ENCODE peak calls at places on chromosomes 7 and 10, in six cellular contexts. T is OCI-LY7, Z is astrocyte of the spinal cord, U is epithelial cell of esophagus, L is endothelial cell of umbilical vein, N is tibial artery. C is an unnamed sample.

GRCh38 chr7:111210996-111211395 is 120.1 kb downstream of the LRRN3 start:
- DNase-seq in T (no peak), Z (peak; percentile 58), U (no peak), L (peak; percentile 70), N (no peak), C (no peak)

GRCh38 chr7:92226981-92227380 is 18.7 kb downstream of the KRIT1 start:
- DNase-seq in T (no peak), Z (no peak), U (no peak), L (no peak), N (no peak), C (no peak)

GRCh38 chr7:37342665-37343471 is 105.8 kb downstream of the ELMO1 start:
- DNase-seq in T (peak; percentile 89), Z (no peak), U (no peak), L (peak; percentile 37), N (no peak), C (no peak)

GRCh38 chr10:24418532-24418931 is 209.6 kb downstream of the KIAA1217 start:
- DNase-seq in T (no peak), Z (no peak), U (no peak), L (no peak), N (no peak), C (no peak)

GRCh38 chr7:85719981-85720963 is 533.4 kb upstream of the SEMA3D start:
- DNase-seq in T (no peak), Z (peak; percentile 55), U (peak; percentile 81), L (peak; percentile 17), N (peak; percentile 26), C (no peak)

GRCh38 chr10:58414270-58415041 is 29.2 kb downstream of the TFAM start:
- DNase-seq in T (no peak), Z (peak; percentile 85), U (peak; percentile 70), L (no peak), N (no peak), C (no peak)

GRCh38 chr10:95247200-95247880 is 43.5 kb downstream of the PDLIM1 start:
- DNase-seq in T (no peak), Z (peak; percentile 74), U (peak; percentile 61), L (no peak), N (no peak), C (no peak)

GRCh38 chr10:1638889-1639418 is 98.4 kb downstream of the ADARB2 start:
- DNase-seq in T (no peak), Z (no peak), U (no peak), L (no peak), N (no peak), C (no peak)

GRCh38 chr10:98316661-98317060 is 48.7 kb upstream of the LOXL4 start:
- DNase-seq in T (no peak), Z (peak; percentile 31), U (peak; percentile 69), L (peak; percentile 82), N (no peak), C (peak; percentile 43)

GRCh38 chr10:120927352-120927751 is 76.2 kb downstream of the WDR11 start:
- DNase-seq in T (no peak), Z (no peak), U (no peak), L (no peak), N (no peak), C (no peak)

GRCh38 chr7:148223130-148223529 is 367.4 kb upstream of the C7orf33 start:
- DNase-seq in T (no peak), Z (no peak), U (no peak), L (no peak), N (no peak), C (no peak)

GRCh38 chr7:133987582-133987981 is 139.6 kb upstream of the LRGUK start:
- DNase-seq in T (no peak), Z (no peak), U (no peak), L (no peak), N (no peak), C (no peak)

GRCh38 chr10:88793747-88794299 is 8.7 kb upstream of the LIPM start:
- DNase-seq in T (no peak), Z (peak; percentile 81), U (peak; percentile 14), L (no peak), N (no peak), C (no peak)

GRCh38 chr10:72170263-72170662 is 45.5 kb upstream of the ANAPC16 start:
- DNase-seq in T (no peak), Z (peak; percentile 37), U (peak; percentile 22), L (peak; percentile 18), N (no peak), C (peak; percentile 84)

GRCh38 chr10:120076966-120077706 is 184.6 kb downstream of the SEC23IP start:
- DNase-seq in T (no peak), Z (no peak), U (no peak), L (no peak), N (no peak), C (no peak)

GRCh38 chr10:46005383-46005782 is 25.0 kb downstream of the NCOA4 start:
- DNase-seq in T (no peak), Z (no peak), U (no peak), L (no peak), N (no peak), C (no peak)

GRCh38 chr7:69645683-69646082 is 47.4 kb downstream of the AUTS2 start:
- DNase-seq in T (no peak), Z (no peak), U (no peak), L (no peak), N (no peak), C (no peak)

GRCh38 chr7:46191776-46192175 is 270.7 kb upstream of the IGFBP3 start:
- DNase-seq in T (no peak), Z (peak; percentile 76), U (peak; percentile 80), L (no peak), N (no peak), C (peak; percentile 62)

GRCh38 chr7:51325231-51325630 is 8.6 kb upstream of the COBL start:
- DNase-seq in T (no peak), Z (no peak), U (peak; percentile 41), L (no peak), N (no peak), C (no peak)

GRCh38 chr7:69429817-69430501 is 168.3 kb upstream of the AUTS2 start:
- DNase-seq in T (no peak), Z (peak; percentile 56), U (no peak), L (no peak), N (peak; percentile 55), C (no peak)

GRCh38 chr10:29595636-29596225 is 39.0 kb downstream of the SVIL start:
- DNase-seq in T (no peak), Z (no peak), U (peak; percentile 48), L (no peak), N (no peak), C (no peak)

GRCh38 chr10:122151121-122151694 is 119.9 kb upstream of the BTBD16 start:
- DNase-seq in T (no peak), Z (no peak), U (no peak), L (no peak), N (no peak), C (no peak)

GRCh38 chr7:16554518-16555236 is 28.1 kb downstream of the LRRC72 start:
- DNase-seq in T (no peak), Z (no peak), U (no peak), L (no peak), N (no peak), C (no peak)

GRCh38 chr10:6802762-6803428 is 222.8 kb upstream of the PRKCQ start:
- DNase-seq in T (no peak), Z (no peak), U (no peak), L (no peak), N (no peak), C (no peak)

DNA sequence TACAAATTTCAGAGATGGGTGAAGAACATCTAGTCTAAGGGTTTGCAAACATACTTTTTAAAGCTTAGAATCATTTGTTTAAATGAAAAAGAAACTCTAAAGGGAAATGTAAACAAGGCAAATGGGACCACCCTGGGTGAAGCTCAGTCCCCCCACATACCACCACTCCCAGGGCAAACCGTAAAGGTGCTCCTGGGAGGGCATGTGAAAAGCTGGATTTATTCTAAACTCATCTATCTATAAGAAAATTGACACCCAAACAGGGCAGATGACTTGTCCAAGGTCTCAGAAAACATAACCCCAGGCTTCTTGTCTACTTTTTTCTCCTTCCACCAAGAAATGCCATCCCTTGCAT is 223.3 kb upstream of the PRKCQ start:
- DNase-seq in T (no peak), Z (no peak), U (no peak), L (no peak), N (no peak), C (no peak)
- H3K4me3 ChIP-seq in T (no peak overlapping the region), Z (no peak overlapping the region), U (no peak overlapping the region), L (no peak overlapping the region), N (no peak overlapping the region), C (no peak overlapping the region)

DNA sequence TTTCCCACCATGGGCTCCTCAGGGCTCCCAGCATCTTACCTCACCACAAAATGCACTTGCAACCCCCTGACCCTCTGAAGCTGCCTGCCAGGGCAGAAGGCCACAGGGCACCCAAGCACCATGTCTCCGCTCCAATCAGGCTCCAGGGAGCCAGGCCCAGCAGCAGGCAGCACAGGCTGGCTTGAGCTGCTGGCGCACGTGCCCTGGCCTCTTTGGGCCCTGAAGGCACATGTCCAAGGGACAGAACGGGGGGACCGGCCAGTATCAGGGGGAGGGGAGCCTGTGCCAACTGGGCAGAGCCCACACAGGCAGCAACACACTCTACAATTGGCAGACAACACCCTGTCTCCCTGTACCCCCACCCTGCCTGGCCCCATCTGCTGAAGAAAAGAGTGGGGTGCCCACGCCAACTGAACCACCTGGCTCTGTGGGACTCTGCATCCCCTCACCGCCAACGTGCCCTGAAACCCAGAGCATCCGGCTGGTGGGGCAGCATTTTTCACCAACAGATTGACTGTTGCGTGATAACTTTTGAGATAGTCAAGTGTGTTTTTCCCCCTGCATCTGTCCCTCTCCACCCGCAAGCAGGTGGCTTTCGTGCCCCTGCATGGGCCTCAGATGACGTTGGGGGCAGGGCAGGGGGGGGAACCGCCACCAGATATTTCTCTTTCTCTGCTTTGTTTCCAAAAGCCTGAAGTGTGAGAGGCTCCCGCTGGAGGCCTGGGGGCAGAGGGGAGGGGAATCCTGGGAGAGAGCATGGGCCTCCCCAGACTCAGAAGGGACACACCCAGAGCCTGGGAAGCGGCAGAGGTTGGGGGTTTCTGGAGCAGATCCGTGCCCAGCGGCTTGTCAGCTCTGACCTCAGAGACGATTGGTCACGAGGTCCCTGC is 21.9 kb downstream of the SLIT1 start:
- DNase-seq in T (no peak), Z (no peak), U (no peak), L (no peak), N (no peak), C (no peak)
- H3K4me3 ChIP-seq in T (no peak overlapping the region), Z (no peak overlapping the region), U (no peak overlapping the region), L (no peak overlapping the region), N (no peak overlapping the region), C (no peak overlapping the region)

GRCh38 chr7:114919587-114919986 is 2.3 kb upstream of the MDFIC start:
- DNase-seq in T (no peak), Z (no peak), U (no peak), L (no peak), N (no peak), C (no peak)
- H3K4me3 ChIP-seq in T (no peak overlapping the region), Z (no peak overlapping the region), U (no peak overlapping the region), L (no peak overlapping the region), N (no peak overlapping the region), C (no peak overlapping the region)

DNA sequence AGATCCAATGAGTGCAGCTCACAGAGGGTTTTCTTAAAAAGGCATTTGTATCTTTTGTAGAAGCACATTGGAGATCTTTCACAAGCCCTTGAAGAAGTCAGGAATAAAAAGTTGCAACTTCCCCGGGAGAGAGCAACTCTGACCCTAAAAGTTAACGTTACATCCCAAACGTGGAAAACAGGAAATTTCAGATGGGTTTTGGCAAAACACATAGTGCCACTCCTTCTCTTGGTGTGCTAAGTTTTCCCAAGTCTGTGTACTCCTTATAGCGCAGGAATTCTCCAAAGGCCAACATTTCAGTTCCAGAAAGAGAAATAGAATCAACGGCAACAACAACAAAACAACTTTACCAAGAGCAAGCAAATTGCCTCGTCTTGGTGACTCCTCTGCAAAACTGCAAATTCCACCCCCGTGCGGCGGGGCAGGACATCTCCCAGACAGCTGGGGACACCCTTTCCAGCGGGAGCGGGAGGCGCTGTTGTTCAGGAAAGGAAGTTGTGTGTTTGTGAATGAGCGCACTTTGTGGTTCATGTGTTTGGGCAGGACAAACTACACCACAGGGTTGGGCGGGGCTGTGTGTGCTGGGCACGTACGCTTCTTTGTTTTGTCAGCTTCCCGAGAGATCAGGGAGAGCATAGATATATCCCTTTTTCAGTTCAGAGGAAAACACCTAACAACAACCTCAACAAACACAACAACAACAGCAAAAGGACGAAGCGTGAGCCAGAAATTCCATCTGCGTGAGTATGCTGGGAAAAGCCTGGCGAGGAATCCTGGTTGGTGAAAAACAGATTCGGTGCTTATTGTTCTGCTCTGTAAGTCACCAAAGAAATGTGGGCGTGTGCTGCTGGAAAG is 294.7 kb upstream of the PITRM1 start:
- DNase-seq in T (no peak), Z (peak; percentile 97), U (peak; percentile 99), L (peak; percentile 99), N (peak; percentile 85), C (peak; percentile 96)
- H3K4me3 ChIP-seq in T (no peak overlapping the region), Z (peak overlapping the region; percentile 22), U (peak overlapping the region; percentile 14), L (no peak overlapping the region), N (peak overlapping the region; percentile 26), C (peak overlapping the region; percentile 42)

C was measured in PC-9.